ENCODE peak calls at places on chromosomes 4 and X, in ten cellular contexts. H is kidney tubule cell; Y is cardiac fibroblast; P is fibroblast of mammary gland; I is activated CD4-positive, alpha-beta T cell treated with anti-CD3 and anti-CD28 coated beads, Interleukin-2, amount 50 U/mL, for 1 hour; B is GM13976; G is cerebellum; D is pulmonary artery endothelial cell; J is body of pancreas; W is T-helper 9 cell. M is an unnamed sample.

GRCh38 chr4:142463195-142463594 is 382.9 kb downstream of the INPP4B start:
- DNase-seq in H (peak), Y (no peak), P (no peak), I (no peak), B (no peak), G (no peak), D (no peak), J (no peak), W (no peak), M (no peak)

GRCh38 chr4:48095441-48095840 is 38.6 kb downstream of the TXK start:
- DNase-seq in H (no peak), Y (no peak), P (no peak), I (no peak), B (no peak), G (no peak), D (no peak), J (no peak), W (no peak), M (no peak)

GRCh38 chr4:29553842-29554241 is 1166.3 kb upstream of the PCDH7 start:
- DNase-seq in H (peak), Y (no peak), P (peak), I (no peak), B (no peak), G (no peak), D (no peak), J (no peak), W (no peak), M (no peak)

GRCh38 chrX:107672955-107673378 is 44.7 kb downstream of the PRPS1 start:
- DNase-seq in H (peak), Y (peak), P (peak), I (peak), B (peak), G (peak), D (no peak), J (peak), W (peak), M (peak)

GRCh38 chr4:39353478-39354177 is 12.5 kb downstream of the RFC1 start:
- DNase-seq in H (peak), Y (peak), P (peak), I (no peak), B (peak), G (no peak), D (peak), J (no peak), W (no peak), M (no peak)

GRCh38 chr4:56619160-56619559 is 61.9 kb downstream of the HOPX start:
- DNase-seq in H (no peak), Y (peak), P (peak), I (no peak), B (no peak), G (no peak), D (no peak), J (no peak), W (no peak), M (no peak)

GRCh38 chrX:12118134-12118533 is 20.1 kb upstream of the FRMPD4 start:
- DNase-seq in H (no peak), Y (no peak), P (no peak), I (no peak), B (no peak), G (no peak), D (no peak), J (no peak), W (no peak), M (no peak)

GRCh38 chr4:3814026-3814570 is 47.9 kb downstream of the ADRA2C start:
- DNase-seq in H (no peak), Y (no peak), P (no peak), I (no peak), B (no peak), G (no peak), D (no peak), J (no peak), W (no peak), M (no peak)

GRCh38 chrX:1465261-1466231 is 12.8 kb upstream of the ASMTL start:
- DNase-seq in H (no peak), Y (no peak), P (no peak), I (no peak), B (no peak), G (no peak), D (no peak), J (no peak), W (no peak), M (no peak)

GRCh38 chrX:51456814-51457213 is 39.6 kb downstream of the NUDT11 start:
- DNase-seq in H (no peak), Y (peak), P (peak), I (no peak), B (no peak), G (peak), D (no peak), J (no peak), W (no peak), M (no peak)

GRCh38 chrX:153873282-153874090 is 12.5 kb downstream of the L1CAM start:
- DNase-seq in H (no peak), Y (no peak), P (no peak), I (no peak), B (peak), G (no peak), D (no peak), J (no peak), W (no peak), M (no peak)

GRCh38 chrX:133630362-133630761 is 215.1 kb upstream of the GPC4 start:
- DNase-seq in H (no peak), Y (no peak), P (no peak), I (no peak), B (no peak), G (no peak), D (no peak), J (no peak), W (no peak), M (peak)

GRCh38 chr4:188915175-188915574 is 775.9 kb downstream of the TRIML1 start:
- DNase-seq in H (no peak), Y (no peak), P (no peak), I (no peak), B (no peak), G (no peak), D (no peak), J (no peak), W (no peak), M (no peak)

GRCh38 chr4:40317921-40318658 is 17.0 kb upstream of the CHRNA9 start:
- DNase-seq in H (no peak), Y (no peak), P (peak), I (no peak), B (no peak), G (no peak), D (no peak), J (no peak), W (no peak), M (no peak)

GRCh38 chrX:135331525-135331924 is 22.2 kb downstream of the ETDC start:
- DNase-seq in H (no peak), Y (no peak), P (no peak), I (no peak), B (no peak), G (no peak), D (no peak), J (no peak), W (no peak), M (no peak)

GRCh38 chr4:145301386-145302080 is 121.1 kb upstream of the OTUD4 start:
- DNase-seq in H (peak), Y (no peak), P (peak), I (no peak), B (no peak), G (no peak), D (no peak), J (no peak), W (no peak), M (no peak)

GRCh38 chrX:96564595-96564994 is 120.0 kb upstream of the DIAPH2 start:
- DNase-seq in H (no peak), Y (no peak), P (peak), I (no peak), B (no peak), G (no peak), D (no peak), J (peak), W (no peak), M (no peak)

GRCh38 chrX:3520987-3521875 is 174.8 kb upstream of the MXRA5 start:
- DNase-seq in H (no peak), Y (peak), P (peak), I (no peak), B (no peak), G (no peak), D (no peak), J (no peak), W (no peak), M (no peak)

GRCh38 chr4:57023104-57023503 is 44.4 kb downstream of the POLR2B start:
- DNase-seq in H (peak), Y (peak), P (peak), I (no peak), B (no peak), G (no peak), D (no peak), J (no peak), W (no peak), M (no peak)

GRCh38 chrX:10841579-10841978 is 221.2 kb upstream of the MID1 start:
- DNase-seq in H (no peak), Y (peak), P (peak), I (no peak), B (no peak), G (no peak), D (no peak), J (no peak), W (no peak), M (no peak)

GRCh38 chr4:53863163-53863562 is 201.2 kb downstream of the CHIC2 start:
- DNase-seq in H (no peak), Y (peak), P (peak), I (no peak), B (no peak), G (no peak), D (no peak), J (no peak), W (no peak), M (no peak)

GRCh38 chr4:88818650-88819470 is 121.2 kb upstream of the NAP1L5 start:
- DNase-seq in H (peak), Y (peak), P (peak), I (peak), B (peak), G (peak), D (peak), J (peak), W (peak), M (peak)

GRCh38 chrX:103248553-103248952 is 6.4 kb downstream of the TCEAL8 start:
- DNase-seq in H (peak), Y (peak), P (peak), I (no peak), B (peak), G (peak), D (no peak), J (peak), W (no peak), M (no peak)

GRCh38 chr4:139617702-139618490 is 47.7 kb upstream of the MGST2 start:
- DNase-seq in H (no peak), Y (no peak), P (no peak), I (no peak), B (no peak), G (no peak), D (no peak), J (no peak), W (no peak), M (no peak)

GRCh38 chr4:152606800-152607577 is 71.1 kb upstream of the FBXW7 start:
- DNase-seq in H (no peak), Y (no peak), P (no peak), I (no peak), B (no peak), G (no peak), D (no peak), J (no peak), W (no peak), M (no peak)

M was measured in nephron progenitor cell.